ENCODE peak calls at places on chromosomes 13 and 19, in ten cellular contexts. H, B, O, R, Y, Q, A, D, U and I are unnamed samples.

GRCh38 chr19:1652471-1653299 is at the start of gene TCF3:
- DNase-seq in O (peak; percentile 99), A (peak; percentile 99), Y (peak; percentile 96), R (peak; percentile 79), H (peak; percentile 98), D (peak; percentile 99), Q (peak; percentile 98), U (peak; percentile 96), B (peak; percentile 99), I (peak; percentile 93)

GRCh38 chr19:51078104-51078503 is 4.6 kb downstream of the KLK14 start:
- DNase-seq in U (no peak), H (no peak), Y (no peak), R (no peak), D (no peak), Q (no peak), O (no peak), B (no peak), A (no peak), I (no peak)

GRCh38 chr13:91357613-91358383 is 10.3 kb downstream of the MIR17HG start:
- DNase-seq in B (no peak), Y (no peak), D (no peak), U (no peak), R (no peak), Q (no peak), A (no peak), O (no peak), H (no peak), I (no peak)

GRCh38 chr13:80679423-80679822 is 338.5 kb upstream of the SPRY2 start:
- DNase-seq in A (no peak), Y (no peak), H (no peak), O (no peak), U (no peak), B (no peak), Q (no peak), D (no peak), R (no peak), I (no peak)

GRCh38 chr13:88263808-88264207 is 592.6 kb downstream of the SLITRK5 start:
- DNase-seq in D (no peak), B (no peak), A (no peak), U (no peak), Q (no peak), R (no peak), Y (no peak), O (no peak), H (no peak), I (no peak)

GRCh38 chr13:34019870-34020269 is 201.9 kb downstream of the RFC3 start:
- DNase-seq in H (no peak), A (no peak), Y (no peak), U (no peak), B (peak; percentile 62), R (peak; percentile 45), O (no peak), Q (no peak), D (no peak), I (no peak)

GRCh38 chr19:31957711-31958110 is 387.7 kb upstream of the ZNF507 start:
- DNase-seq in O (peak; percentile 13), B (no peak), A (no peak), Q (no peak), Y (no peak), H (no peak), R (no peak), D (no peak), U (no peak), I (no peak)

GRCh38 chr13:43301341-43301969 is 278.1 kb downstream of the DNAJC15 start:
- DNase-seq in R (no peak), Y (peak; percentile 27), B (no peak), A (no peak), Q (no peak), O (no peak), D (peak; percentile 52), U (no peak), H (no peak), I (no peak)

GRCh38 chr13:27273658-27274425 is 3.2 kb downstream of the RASL11A start:
- DNase-seq in A (no peak), B (no peak), D (no peak), Y (no peak), O (peak; percentile 90), U (no peak), Q (no peak), H (no peak), R (no peak), I (peak; percentile 50)

GRCh38 chr19:42067315-42067888 is 2.6 kb downstream of the GRIK5 start:
- DNase-seq in D (no peak), Q (peak; percentile 8), U (no peak), B (no peak), O (no peak), A (no peak), H (no peak), R (no peak), Y (no peak), I (no peak)

GRCh38 chr19:43527860-43528622 is 1.0 kb upstream of the ETHE1 start:
- DNase-seq in R (no peak), H (no peak), Q (no peak), Y (peak; percentile 3), B (peak; percentile 66), D (peak; percentile 39), A (no peak), U (no peak), O (peak; percentile 79), I (peak; percentile 15)

GRCh38 chr19:8481191-8481590 is 21.2 kb downstream of the PRAM1 start:
- DNase-seq in Y (no peak), U (no peak), R (no peak), O (no peak), D (no peak), A (no peak), H (no peak), B (no peak), Q (no peak), I (no peak)

GRCh38 chr19:38386968-38387549 is 775 bp downstream of the GGN start:
- DNase-seq in A (no peak), H (no peak), Q (no peak), R (no peak), B (peak; percentile 81), O (no peak), U (no peak), Y (no peak), D (no peak), I (no peak)

GRCh38 chr13:102139626-102140025 is 262.2 kb downstream of the FGF14 start:
- DNase-seq in Q (no peak), A (no peak), D (no peak), H (no peak), O (no peak), Y (no peak), U (no peak), B (no peak), R (no peak), I (no peak)

GRCh38 chr13:113739527-113740285 is 19.3 kb upstream of the TMEM255B start:
- DNase-seq in O (no peak), Y (no peak), D (no peak), U (no peak), H (no peak), B (no peak), Q (peak; percentile 45), A (no peak), R (no peak), I (no peak)

GRCh38 chr19:18853755-18854427 is 22.1 kb downstream of the UPF1 start:
- DNase-seq in U (no peak), D (no peak), A (no peak), B (no peak), Q (peak; percentile 52), Y (no peak), R (no peak), O (no peak), H (no peak), I (no peak)
- TF ChIP-seq CTCF in U (no peak), D (no peak), A (no peak), B (no peak), Q (no peak), Y (no peak), R (no peak), O (no peak), H (no peak), I (no peak)

GRCh38 chr13:76745246-76746200 is 140.7 kb downstream of the KCTD12 start:
- DNase-seq in A (no peak), B (no peak), D (no peak), U (peak; percentile 58), H (no peak), Y (no peak), Q (no peak), R (no peak), O (no peak), I (no peak)
- TF ChIP-seq CTCF in A (no peak), B (no peak), D (no peak), U (no peak), H (no peak), Y (no peak), Q (no peak), R (no peak), O (no peak), I (no peak)

DNA sequence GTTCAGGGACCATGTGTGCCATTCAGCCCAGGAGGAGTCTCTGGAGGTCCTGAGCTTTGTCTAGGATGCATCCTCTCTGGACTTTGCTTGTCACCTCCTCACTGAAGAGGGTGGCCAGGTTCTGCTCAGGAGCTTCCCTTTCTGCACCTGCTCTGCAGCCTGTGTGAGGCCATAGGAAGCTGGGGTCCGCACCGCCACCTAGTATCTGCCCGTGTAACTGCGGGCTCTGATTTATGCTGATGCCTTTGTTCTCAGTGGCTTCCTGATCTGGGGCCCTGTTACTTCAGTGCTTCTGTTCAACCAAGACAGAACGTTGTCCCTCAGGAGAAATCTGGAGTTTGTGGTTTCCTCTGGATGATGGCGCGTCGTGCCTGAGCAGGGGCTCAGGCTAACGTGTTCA is 15.5 kb downstream of the ZNF610 start:
- DNase-seq in Y (no peak), Q (no peak), H (peak; percentile 4), D (no peak), U (no peak), O (no peak), A (no peak), B (no peak), R (no peak), I (no peak)
- TF ChIP-seq CTCF in Y (peak; percentile 14), Q (no peak), H (no peak), D (no peak), U (peak; percentile 24), O (no peak), A (no peak), B (no peak), R (no peak), I (no peak)

DNA sequence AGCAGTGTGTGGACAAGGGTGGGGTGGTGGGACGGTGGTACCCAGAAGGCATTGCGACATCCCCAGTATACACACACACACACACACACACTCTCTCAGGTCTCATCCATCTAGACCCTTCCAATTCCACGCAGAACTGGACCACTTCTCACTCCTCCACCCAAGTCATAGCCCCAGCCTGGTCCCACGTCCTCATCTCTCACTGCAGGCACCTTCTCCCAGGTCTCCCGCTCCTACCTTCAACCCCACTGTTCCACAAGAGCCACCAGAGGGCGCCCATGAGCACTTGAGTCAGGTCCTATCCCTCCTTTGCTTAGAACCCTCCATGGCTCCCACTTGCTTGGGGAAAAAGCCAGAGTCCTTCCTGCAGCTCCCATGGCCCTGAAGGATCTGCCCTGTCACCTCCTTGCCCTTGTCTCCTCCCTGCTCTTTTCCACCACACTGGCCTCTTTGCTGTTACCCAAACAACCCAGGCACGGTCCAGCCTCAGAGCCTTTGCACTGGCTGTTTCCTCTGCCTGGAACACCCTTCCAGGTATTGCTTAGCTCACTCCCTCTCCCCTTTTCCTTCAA is 62.6 kb downstream of the IER2 start:
- DNase-seq in O (peak; percentile 71), Y (peak; percentile 76), H (peak; percentile 61), A (peak; percentile 78), D (peak; percentile 72), U (peak; percentile 47), Q (peak; percentile 76), B (peak; percentile 91), R (no peak), I (no peak)
- TF ChIP-seq CTCF in O (peak; percentile 27), Y (peak; percentile 89), H (peak; percentile 42), A (peak; percentile 61), D (peak; percentile 75), U (peak; percentile 87), Q (peak; percentile 41), B (peak; percentile 57), R (peak; percentile 64), I (peak; percentile 30)